ENCODE peak calls at places on chromosomes 12 and 14, in eight cellular contexts. One of them, this sample, is unnamed.

GRCh38 chr14:102659797-102660196 is 67.3 kb downstream of the RCOR1 start:
- DNase-seq in RWPE1: no peak
- DNase-seq in body of pancreas: no peak
- DNase-seq in fibroblast of the aortic adventitia: peak; percentile 76
- DNase-seq in sigmoid colon: no peak
- DNase-seq in CD4-positive, alpha-beta T cell: no peak
- DNase-seq in lower lobe of right lung: no peak
- DNase-seq in neural crest cell: no peak
- DNase-seq in this sample: no peak

GRCh38 chr14:92568621-92569479 is 55.3 kb downstream of the RIN3 start:
- DNase-seq in RWPE1: no peak
- DNase-seq in body of pancreas: no peak
- DNase-seq in fibroblast of the aortic adventitia: no peak
- DNase-seq in sigmoid colon: peak; percentile 74
- DNase-seq in CD4-positive, alpha-beta T cell: no peak
- DNase-seq in lower lobe of right lung: no peak
- DNase-seq in neural crest cell: no peak
- DNase-seq in this sample: no peak

GRCh38 chr14:22822619-22823551 is 6.8 kb upstream of the MRPL52 start:
- DNase-seq in RWPE1: no peak
- DNase-seq in body of pancreas: peak; percentile 76
- DNase-seq in fibroblast of the aortic adventitia: peak; percentile 94
- DNase-seq in sigmoid colon: peak; percentile 90
- DNase-seq in CD4-positive, alpha-beta T cell: peak; percentile 67
- DNase-seq in lower lobe of right lung: peak; percentile 80
- DNase-seq in neural crest cell: peak; percentile 79
- DNase-seq in this sample: peak; percentile 83

GRCh38 chr14:100846309-100846859 is 20.5 kb downstream of the MEG3 start:
- DNase-seq in RWPE1: no peak
- DNase-seq in body of pancreas: no peak
- DNase-seq in fibroblast of the aortic adventitia: no peak
- DNase-seq in sigmoid colon: no peak
- DNase-seq in CD4-positive, alpha-beta T cell: no peak
- DNase-seq in lower lobe of right lung: peak; percentile 15
- DNase-seq in neural crest cell: no peak
- DNase-seq in this sample: no peak

GRCh38 chr12:563250-563781 is 99.9 kb downstream of the NINJ2 start:
- DNase-seq in RWPE1: no peak
- DNase-seq in body of pancreas: no peak
- DNase-seq in fibroblast of the aortic adventitia: no peak
- DNase-seq in sigmoid colon: no peak
- DNase-seq in CD4-positive, alpha-beta T cell: peak; percentile 74
- DNase-seq in lower lobe of right lung: no peak
- DNase-seq in neural crest cell: no peak
- DNase-seq in this sample: no peak

GRCh38 chr14:23285530-23286019 is 357 bp downstream of the HOMEZ start:
- DNase-seq in RWPE1: peak; percentile 47
- DNase-seq in body of pancreas: no peak
- DNase-seq in fibroblast of the aortic adventitia: no peak
- DNase-seq in sigmoid colon: no peak
- DNase-seq in CD4-positive, alpha-beta T cell: no peak
- DNase-seq in lower lobe of right lung: no peak
- DNase-seq in neural crest cell: no peak
- DNase-seq in this sample: no peak

GRCh38 chr12:124790650-124791400 is 72.8 kb downstream of the SCARB1 start:
- DNase-seq in RWPE1: no peak
- DNase-seq in body of pancreas: no peak
- DNase-seq in fibroblast of the aortic adventitia: no peak
- DNase-seq in sigmoid colon: no peak
- DNase-seq in CD4-positive, alpha-beta T cell: no peak
- DNase-seq in lower lobe of right lung: no peak
- DNase-seq in neural crest cell: no peak
- DNase-seq in this sample: no peak

GRCh38 chr14:104983231-104983721 is 2.3 kb upstream of the CLBA1 start:
- DNase-seq in RWPE1: no peak
- DNase-seq in body of pancreas: no peak
- DNase-seq in fibroblast of the aortic adventitia: no peak
- DNase-seq in sigmoid colon: peak; percentile 65
- DNase-seq in CD4-positive, alpha-beta T cell: no peak
- DNase-seq in lower lobe of right lung: peak; percentile 27
- DNase-seq in neural crest cell: no peak
- DNase-seq in this sample: no peak

GRCh38 chr12:46628176-46628575 is 197.6 kb downstream of the SLC38A4 start:
- DNase-seq in RWPE1: no peak
- DNase-seq in body of pancreas: no peak
- DNase-seq in fibroblast of the aortic adventitia: no peak
- DNase-seq in sigmoid colon: no peak
- DNase-seq in CD4-positive, alpha-beta T cell: no peak
- DNase-seq in lower lobe of right lung: no peak
- DNase-seq in neural crest cell: no peak
- DNase-seq in this sample: no peak

GRCh38 chr12:96198970-96199369 is 4.8 kb downstream of the ELK3 start:
- DNase-seq in RWPE1: peak; percentile 72
- DNase-seq in body of pancreas: no peak
- DNase-seq in fibroblast of the aortic adventitia: peak; percentile 90
- DNase-seq in sigmoid colon: no peak
- DNase-seq in CD4-positive, alpha-beta T cell: no peak
- DNase-seq in lower lobe of right lung: no peak
- DNase-seq in neural crest cell: no peak
- DNase-seq in this sample: no peak

GRCh38 chr12:27807063-27807703 is 27.1 kb upstream of the MANSC4 start:
- DNase-seq in RWPE1: no peak
- DNase-seq in body of pancreas: no peak
- DNase-seq in fibroblast of the aortic adventitia: no peak
- DNase-seq in sigmoid colon: no peak
- DNase-seq in CD4-positive, alpha-beta T cell: peak; percentile 10
- DNase-seq in lower lobe of right lung: no peak
- DNase-seq in neural crest cell: no peak
- DNase-seq in this sample: no peak

GRCh38 chr12:80698266-80698665 is 9.2 kb upstream of the MYF6 start:
- DNase-seq in RWPE1: no peak
- DNase-seq in body of pancreas: no peak
- DNase-seq in fibroblast of the aortic adventitia: no peak
- DNase-seq in sigmoid colon: no peak
- DNase-seq in CD4-positive, alpha-beta T cell: no peak
- DNase-seq in lower lobe of right lung: no peak
- DNase-seq in neural crest cell: no peak
- DNase-seq in this sample: no peak

GRCh38 chr12:102478416-102479098 is 1.8 kb downstream of the IGF1 start:
- DNase-seq in RWPE1: no peak
- DNase-seq in body of pancreas: no peak
- DNase-seq in fibroblast of the aortic adventitia: no peak
- DNase-seq in sigmoid colon: no peak
- DNase-seq in CD4-positive, alpha-beta T cell: no peak
- DNase-seq in lower lobe of right lung: no peak
- DNase-seq in neural crest cell: no peak
- DNase-seq in this sample: no peak

GRCh38 chr14:46582826-46583225 is 68.8 kb downstream of the RPL10L start:
- DNase-seq in RWPE1: no peak
- DNase-seq in body of pancreas: no peak
- DNase-seq in fibroblast of the aortic adventitia: no peak
- DNase-seq in sigmoid colon: no peak
- DNase-seq in CD4-positive, alpha-beta T cell: no peak
- DNase-seq in lower lobe of right lung: no peak
- DNase-seq in neural crest cell: no peak
- DNase-seq in this sample: no peak

GRCh38 chr14:46580941-46581671 is 70.5 kb downstream of the RPL10L start:
- DNase-seq in RWPE1: no peak
- DNase-seq in body of pancreas: peak; percentile 4
- DNase-seq in fibroblast of the aortic adventitia: no peak
- DNase-seq in sigmoid colon: no peak
- DNase-seq in CD4-positive, alpha-beta T cell: no peak
- DNase-seq in lower lobe of right lung: no peak
- DNase-seq in neural crest cell: peak; percentile 53
- DNase-seq in this sample: peak; percentile 33
- TF ChIP-seq CTCF in RWPE1: peak; percentile 76
- TF ChIP-seq CTCF in body of pancreas: peak; percentile 30
- TF ChIP-seq CTCF in fibroblast of the aortic adventitia: no peak
- TF ChIP-seq CTCF in sigmoid colon: no peak
- TF ChIP-seq CTCF in CD4-positive, alpha-beta T cell: no peak
- TF ChIP-seq CTCF in lower lobe of right lung: peak; percentile 51
- TF ChIP-seq CTCF in neural crest cell: peak; percentile 76
- TF ChIP-seq CTCF in this sample: peak; percentile 83

GRCh38 chr12:123271182-123271491 is 519 bp downstream of the CDK2AP1 start:
- DNase-seq in RWPE1: peak; percentile 78
- DNase-seq in body of pancreas: peak; percentile 76
- DNase-seq in fibroblast of the aortic adventitia: peak; percentile 44
- DNase-seq in sigmoid colon: peak; percentile 88
- DNase-seq in CD4-positive, alpha-beta T cell: peak; percentile 75
- DNase-seq in lower lobe of right lung: peak; percentile 84
- DNase-seq in neural crest cell: peak; percentile 61
- DNase-seq in this sample: peak; percentile 86
- TF ChIP-seq CTCF in RWPE1: peak; percentile 86
- TF ChIP-seq CTCF in body of pancreas: no peak
- TF ChIP-seq CTCF in fibroblast of the aortic adventitia: peak; percentile 58
- TF ChIP-seq CTCF in sigmoid colon: no peak
- TF ChIP-seq CTCF in CD4-positive, alpha-beta T cell: peak; percentile 10
- TF ChIP-seq CTCF in lower lobe of right lung: peak; percentile 23
- TF ChIP-seq CTCF in neural crest cell: peak; percentile 63
- TF ChIP-seq CTCF in this sample: no peak

GRCh38 chr14:89185919-89186849 is 230.8 kb downstream of the FOXN3 start:
- DNase-seq in RWPE1: peak; percentile 89
- DNase-seq in body of pancreas: no peak
- DNase-seq in fibroblast of the aortic adventitia: peak; percentile 66
- DNase-seq in sigmoid colon: no peak
- DNase-seq in CD4-positive, alpha-beta T cell: no peak
- DNase-seq in lower lobe of right lung: no peak
- DNase-seq in neural crest cell: no peak
- DNase-seq in this sample: no peak
- TF ChIP-seq CTCF in RWPE1: no peak
- TF ChIP-seq CTCF in body of pancreas: no peak
- TF ChIP-seq CTCF in fibroblast of the aortic adventitia: no peak
- TF ChIP-seq CTCF in sigmoid colon: no peak
- TF ChIP-seq CTCF in CD4-positive, alpha-beta T cell: no peak
- TF ChIP-seq CTCF in lower lobe of right lung: no peak
- TF ChIP-seq CTCF in neural crest cell: no peak
- TF ChIP-seq CTCF in this sample: no peak

DNA sequence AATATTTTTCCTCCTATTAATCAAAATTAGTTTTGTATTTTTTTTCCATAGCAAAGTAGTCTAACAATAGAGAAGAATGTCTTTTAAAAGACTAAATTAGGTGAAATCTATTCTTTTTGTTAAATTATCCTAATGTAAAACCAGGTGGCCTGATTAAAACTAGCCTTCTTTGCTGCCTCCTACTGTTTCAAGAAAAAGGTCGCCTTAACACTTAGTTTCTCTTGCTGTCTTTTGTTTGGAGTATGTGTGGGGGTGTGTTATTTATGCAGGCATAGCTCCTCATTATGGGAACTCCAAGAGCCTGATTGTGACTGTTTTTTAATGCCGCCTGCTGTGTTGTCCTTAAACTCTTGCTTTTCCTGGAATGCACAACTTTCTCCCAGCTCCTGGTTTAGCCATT is 855.3 kb downstream of the DIO2 start:
- DNase-seq in RWPE1: no peak
- DNase-seq in body of pancreas: no peak
- DNase-seq in fibroblast of the aortic adventitia: no peak
- DNase-seq in sigmoid colon: no peak
- DNase-seq in CD4-positive, alpha-beta T cell: no peak
- DNase-seq in lower lobe of right lung: no peak
- DNase-seq in neural crest cell: no peak
- DNase-seq in this sample: no peak
- TF ChIP-seq CTCF in RWPE1: no peak
- TF ChIP-seq CTCF in body of pancreas: peak; percentile 10
- TF ChIP-seq CTCF in fibroblast of the aortic adventitia: no peak
- TF ChIP-seq CTCF in sigmoid colon: no peak
- TF ChIP-seq CTCF in CD4-positive, alpha-beta T cell: no peak
- TF ChIP-seq CTCF in lower lobe of right lung: no peak
- TF ChIP-seq CTCF in neural crest cell: no peak
- TF ChIP-seq CTCF in this sample: no peak

GRCh38 chr14:25537846-25538455 is 488.0 kb upstream of the STXBP6 start:
- DNase-seq in RWPE1: no peak
- DNase-seq in body of pancreas: peak; percentile 37
- DNase-seq in fibroblast of the aortic adventitia: no peak
- DNase-seq in sigmoid colon: no peak
- DNase-seq in CD4-positive, alpha-beta T cell: no peak
- DNase-seq in lower lobe of right lung: no peak
- DNase-seq in neural crest cell: peak; percentile 37
- DNase-seq in this sample: peak; percentile 74
- TF ChIP-seq CTCF in RWPE1: peak; percentile 36
- TF ChIP-seq CTCF in body of pancreas: peak; percentile 41
- TF ChIP-seq CTCF in fibroblast of the aortic adventitia: no peak
- TF ChIP-seq CTCF in sigmoid colon: no peak
- TF ChIP-seq CTCF in CD4-positive, alpha-beta T cell: no peak
- TF ChIP-seq CTCF in lower lobe of right lung: peak; percentile 45
- TF ChIP-seq CTCF in neural crest cell: peak; percentile 74
- TF ChIP-seq CTCF in this sample: peak; percentile 78

DNA sequence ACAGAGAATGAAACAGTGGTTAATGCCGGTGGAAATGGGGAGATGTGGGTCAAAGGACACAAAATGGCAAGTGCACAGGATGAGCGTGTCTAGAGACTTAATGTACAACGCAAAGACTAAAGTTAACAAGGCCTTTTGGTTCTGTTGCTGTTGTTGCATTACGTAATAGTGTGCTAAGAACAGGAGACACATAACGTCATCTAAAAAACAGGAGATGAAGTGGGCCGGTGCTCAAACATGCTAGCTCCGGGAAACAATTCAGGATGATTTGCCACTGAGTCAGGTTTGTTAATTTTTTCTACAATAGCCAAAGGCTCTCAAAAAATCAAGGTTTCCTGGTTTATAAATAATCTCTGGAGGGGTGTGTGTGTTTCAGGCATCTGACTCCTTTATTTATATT is 55.5 kb downstream of the ETV6 start:
- DNase-seq in RWPE1: peak; percentile 62
- DNase-seq in body of pancreas: peak; percentile 74
- DNase-seq in fibroblast of the aortic adventitia: peak; percentile 99
- DNase-seq in sigmoid colon: peak; percentile 82
- DNase-seq in CD4-positive, alpha-beta T cell: no peak
- DNase-seq in lower lobe of right lung: no peak
- DNase-seq in neural crest cell: no peak
- DNase-seq in this sample: no peak
- TF ChIP-seq CTCF in RWPE1: no peak
- TF ChIP-seq CTCF in body of pancreas: no peak
- TF ChIP-seq CTCF in fibroblast of the aortic adventitia: no peak
- TF ChIP-seq CTCF in sigmoid colon: no peak
- TF ChIP-seq CTCF in CD4-positive, alpha-beta T cell: no peak
- TF ChIP-seq CTCF in lower lobe of right lung: no peak
- TF ChIP-seq CTCF in neural crest cell: no peak
- TF ChIP-seq CTCF in this sample: no peak

GRCh38 chr12:100554608-100555077 is 18.8 kb upstream of the GAS2L3 start:
- DNase-seq in RWPE1: peak; percentile 57
- DNase-seq in body of pancreas: peak; percentile 69
- DNase-seq in fibroblast of the aortic adventitia: peak; percentile 94
- DNase-seq in sigmoid colon: no peak
- DNase-seq in CD4-positive, alpha-beta T cell: no peak
- DNase-seq in lower lobe of right lung: no peak
- DNase-seq in neural crest cell: peak; percentile 50
- DNase-seq in this sample: no peak
- TF ChIP-seq CTCF in RWPE1: peak; percentile 78
- TF ChIP-seq CTCF in body of pancreas: peak; percentile 90
- TF ChIP-seq CTCF in fibroblast of the aortic adventitia: peak; percentile 92
- TF ChIP-seq CTCF in sigmoid colon: peak; percentile 86
- TF ChIP-seq CTCF in CD4-positive, alpha-beta T cell: peak; percentile 53
- TF ChIP-seq CTCF in lower lobe of right lung: peak; percentile 78
- TF ChIP-seq CTCF in neural crest cell: peak; percentile 97
- TF ChIP-seq CTCF in this sample: peak; percentile 92

GRCh38 chr12:57229041-57229633 is 374 bp upstream of the SHMT2 start:
- DNase-seq in RWPE1: no peak
- DNase-seq in body of pancreas: no peak
- DNase-seq in fibroblast of the aortic adventitia: no peak
- DNase-seq in sigmoid colon: no peak
- DNase-seq in CD4-positive, alpha-beta T cell: no peak
- DNase-seq in lower lobe of right lung: no peak
- DNase-seq in neural crest cell: no peak
- DNase-seq in this sample: no peak
- TF ChIP-seq CTCF in RWPE1: no peak
- TF ChIP-seq CTCF in body of pancreas: peak; percentile 9
- TF ChIP-seq CTCF in fibroblast of the aortic adventitia: peak; percentile 1
- TF ChIP-seq CTCF in sigmoid colon: peak; percentile 57
- TF ChIP-seq CTCF in CD4-positive, alpha-beta T cell: no peak
- TF ChIP-seq CTCF in lower lobe of right lung: no peak
- TF ChIP-seq CTCF in neural crest cell: no peak
- TF ChIP-seq CTCF in this sample: no peak

GRCh38 chr14:46902837-46903236 is 251.3 kb upstream of the RPL10L start:
- DNase-seq in RWPE1: no peak
- DNase-seq in body of pancreas: no peak
- DNase-seq in fibroblast of the aortic adventitia: no peak
- DNase-seq in sigmoid colon: no peak
- DNase-seq in CD4-positive, alpha-beta T cell: no peak
- DNase-seq in lower lobe of right lung: no peak
- DNase-seq in neural crest cell: no peak
- DNase-seq in this sample: no peak
- TF ChIP-seq CTCF in RWPE1: no peak
- TF ChIP-seq CTCF in body of pancreas: no peak
- TF ChIP-seq CTCF in fibroblast of the aortic adventitia: no peak
- TF ChIP-seq CTCF in sigmoid colon: no peak
- TF ChIP-seq CTCF in CD4-positive, alpha-beta T cell: no peak
- TF ChIP-seq CTCF in lower lobe of right lung: no peak
- TF ChIP-seq CTCF in neural crest cell: no peak
- TF ChIP-seq CTCF in this sample: no peak